ENCODE peak calls at places on chromosome 14, in six cellular contexts. Y is pulmonary artery endothelial cell; T is NCI-H2081; C is RCC 7860; W is stimulated activated CD8-positive, alpha-beta memory T cell treated with anti-CD3 and anti-CD28 coated beads, Interleukin-4, amount 100 ng/mL, for 4 hours; A is EL. B is an unnamed sample.

GRCh38 chr14:103597623-103598372 is 31.2 kb upstream of the KLC1 start:
- DNase-seq in Y (no peak), T (no peak), C (peak; percentile 39), W (no peak), A (peak; percentile 91), B (peak; percentile 30)

GRCh38 chr14:51981218-51981854 is 8.0 kb upstream of the RTRAF start:
- DNase-seq in Y (no peak), T (no peak), C (no peak), W (no peak), A (no peak), B (no peak)

GRCh38 chr14:103562135-103562384 is 397 bp downstream of the BAG5 start:
- DNase-seq in Y (peak; percentile 19), T (peak; percentile 62), C (no peak), W (no peak), A (no peak), B (peak; percentile 69)

GRCh38 chr14:95185452-95186392 is 28.4 kb upstream of the DICER1 start:
- DNase-seq in Y (no peak), T (no peak), C (no peak), W (no peak), A (peak; percentile 12), B (peak; percentile 74)

GRCh38 chr14:76742961-76743360 is 18.3 kb upstream of the VASH1 start:
- DNase-seq in Y (no peak), T (no peak), C (no peak), W (no peak), A (no peak), B (no peak)

GRCh38 chr14:96461950-96462798 is 40.0 kb upstream of the PAPOLA start:
- DNase-seq in Y (no peak), T (no peak), C (no peak), W (no peak), A (no peak), B (no peak)

GRCh38 chr14:74599201-74599809 is 12.7 kb downstream of the LTBP2 start:
- DNase-seq in Y (no peak), T (no peak), C (no peak), W (no peak), A (no peak), B (no peak)

GRCh38 chr14:81221579-81222102 is 882 bp upstream of the GTF2A1 start:
- DNase-seq in Y (no peak), T (no peak), C (no peak), W (no peak), A (no peak), B (no peak)

GRCh38 chr14:88592016-88592415 is 29.2 kb downstream of the ZC3H14 start:
- DNase-seq in Y (no peak), T (no peak), C (no peak), W (no peak), A (no peak), B (no peak)

GRCh38 chr14:90409209-90409730 is 12.4 kb downstream of the CALM1 start:
- DNase-seq in Y (peak; percentile 99), T (no peak), C (peak; percentile 86), W (no peak), A (peak; percentile 98), B (peak; percentile 75)

GRCh38 chr14:26597136-26598080 is at the start of gene NOVA1:
- DNase-seq in Y (no peak), T (peak; percentile 33), C (no peak), W (no peak), A (no peak), B (peak; percentile 60)

GRCh38 chr14:41167040-41167439 is 439.6 kb upstream of the LRFN5 start:
- DNase-seq in Y (no peak), T (peak; percentile 90), C (no peak), W (no peak), A (no peak), B (no peak)

GRCh38 chr14:64601571-64601970 is 51.8 kb downstream of the PPP1R36 start:
- DNase-seq in Y (no peak), T (no peak), C (no peak), W (no peak), A (no peak), B (no peak)

GRCh38 chr14:36132826-36133225 is 43.7 kb downstream of the PTCSC3 start:
- DNase-seq in Y (no peak), T (no peak), C (no peak), W (no peak), A (no peak), B (no peak)

GRCh38 chr14:67886221-67886620 is 66.6 kb downstream of the RAD51B start:
- DNase-seq in Y (no peak), T (no peak), C (no peak), W (no peak), A (no peak), B (no peak)

GRCh38 chr14:77238356-77238755 is 32.6 kb downstream of the NGB start:
- DNase-seq in Y (no peak), T (no peak), C (no peak), W (no peak), A (no peak), B (no peak)

GRCh38 chr14:92417759-92418158 is 94.8 kb downstream of the SLC24A4 start:
- DNase-seq in Y (no peak), T (no peak), C (no peak), W (no peak), A (no peak), B (no peak)

B was measured in right cardiac atrium.